ENCODE peak calls at places on chromosome 2, in ten cellular contexts. C is fibroblast of lung, I is suprapubic skin, J is tibial artery, Z is cardiac muscle cell, N is PC-3, Q is transverse colon, G is lower lobe of right lung, D is Karpas-422, W is uterus. T is an unnamed sample.

GRCh38 chr2:48248251-48248933 is 281.6 kb upstream of the STON1 start:
- DNase-seq in C (peak; percentile 93), I (no peak), J (no peak), Z (peak; percentile 84), N (peak; percentile 94), Q (no peak), G (no peak), D (no peak), W (no peak), T (no peak)

GRCh38 chr2:30232027-30232800 is 880 bp downstream of the LBH start:
- DNase-seq in C (peak; percentile 63), I (peak; percentile 79), J (peak; percentile 79), Z (peak; percentile 62), N (no peak), Q (peak; percentile 59), G (peak; percentile 72), D (peak; percentile 48), W (peak; percentile 75), T (no peak)

GRCh38 chr2:173631123-173631450 is 276.4 kb downstream of the CDCA7 start:
- DNase-seq in C (peak; percentile 7), I (no peak), J (no peak), Z (peak; percentile 30), N (peak; percentile 22), Q (no peak), G (no peak), D (no peak), W (peak; percentile 32), T (no peak)

GRCh38 chr2:7899923-7900322 is 781.9 kb upstream of the ID2 start:
- DNase-seq in C (no peak), I (no peak), J (no peak), Z (no peak), N (no peak), Q (no peak), G (no peak), D (no peak), W (no peak), T (no peak)

GRCh38 chr2:145931836-145932352 is 1412.0 kb upstream of the ZEB2 start:
- DNase-seq in C (peak; percentile 9), I (no peak), J (no peak), Z (no peak), N (no peak), Q (no peak), G (no peak), D (no peak), W (no peak), T (no peak)

GRCh38 chr2:190682168-190682567 is 33.3 kb downstream of the NAB1 start:
- DNase-seq in C (peak; percentile 67), I (no peak), J (no peak), Z (peak; percentile 39), N (peak; percentile 60), Q (no peak), G (no peak), D (no peak), W (no peak), T (no peak)

GRCh38 chr2:212539145-212539880 is 711 bp upstream of the ERBB4 start:
- DNase-seq in C (peak; percentile 23), I (no peak), J (peak; percentile 92), Z (no peak), N (peak; percentile 60), Q (no peak), G (peak; percentile 65), D (no peak), W (no peak), T (no peak)

GRCh38 chr2:239040152-239040761 is 192.4 kb downstream of the TWIST2 start:
- DNase-seq in C (no peak), I (peak; percentile 40), J (peak; percentile 59), Z (no peak), N (no peak), Q (no peak), G (no peak), D (no peak), W (no peak), T (no peak)

GRCh38 chr2:121316986-121317385 is 32.0 kb upstream of the TFCP2L1 start:
- DNase-seq in C (no peak), I (no peak), J (peak; percentile 17), Z (no peak), N (no peak), Q (no peak), G (no peak), D (no peak), W (no peak), T (peak; percentile 62)

GRCh38 chr2:14492920-14493503 is 139.5 kb upstream of the LRATD1 start:
- DNase-seq in C (peak; percentile 94), I (no peak), J (no peak), Z (no peak), N (peak; percentile 97), Q (no peak), G (no peak), D (no peak), W (no peak), T (no peak)

GRCh38 chr2:220512419-220512818 is 885.0 kb downstream of the SLC4A3 start:
- DNase-seq in C (peak; percentile 84), I (no peak), J (no peak), Z (peak; percentile 37), N (peak; percentile 74), Q (no peak), G (no peak), D (no peak), W (no peak), T (no peak)

GRCh38 chr2:96117701-96118588 is 1.6 kb upstream of the ADRA2B start:
- DNase-seq in C (no peak), I (no peak), J (no peak), Z (no peak), N (peak; percentile 19), Q (no peak), G (peak; percentile 36), D (peak; percentile 66), W (no peak), T (no peak)

GRCh38 chr2:187554704-187555082 is 458 bp upstream of the TFPI start:
- DNase-seq in C (no peak), I (no peak), J (no peak), Z (no peak), N (no peak), Q (no peak), G (no peak), D (no peak), W (no peak), T (no peak)

GRCh38 chr2:187550797-187551306 is 3.4 kb downstream of the TFPI start:
- DNase-seq in C (no peak), I (no peak), J (no peak), Z (no peak), N (no peak), Q (no peak), G (no peak), D (no peak), W (no peak), T (no peak)

GRCh38 chr2:187552381-187552780 is 1.9 kb downstream of the TFPI start:
- DNase-seq in C (no peak), I (no peak), J (no peak), Z (no peak), N (no peak), Q (no peak), G (no peak), D (no peak), W (no peak), T (no peak)

GRCh38 chr2:187553908-187554703 is at the start of gene TFPI:
- DNase-seq in C (peak; percentile 72), I (no peak), J (no peak), Z (peak; percentile 80), N (peak; percentile 53), Q (no peak), G (no peak), D (no peak), W (no peak), T (no peak)

DNA sequence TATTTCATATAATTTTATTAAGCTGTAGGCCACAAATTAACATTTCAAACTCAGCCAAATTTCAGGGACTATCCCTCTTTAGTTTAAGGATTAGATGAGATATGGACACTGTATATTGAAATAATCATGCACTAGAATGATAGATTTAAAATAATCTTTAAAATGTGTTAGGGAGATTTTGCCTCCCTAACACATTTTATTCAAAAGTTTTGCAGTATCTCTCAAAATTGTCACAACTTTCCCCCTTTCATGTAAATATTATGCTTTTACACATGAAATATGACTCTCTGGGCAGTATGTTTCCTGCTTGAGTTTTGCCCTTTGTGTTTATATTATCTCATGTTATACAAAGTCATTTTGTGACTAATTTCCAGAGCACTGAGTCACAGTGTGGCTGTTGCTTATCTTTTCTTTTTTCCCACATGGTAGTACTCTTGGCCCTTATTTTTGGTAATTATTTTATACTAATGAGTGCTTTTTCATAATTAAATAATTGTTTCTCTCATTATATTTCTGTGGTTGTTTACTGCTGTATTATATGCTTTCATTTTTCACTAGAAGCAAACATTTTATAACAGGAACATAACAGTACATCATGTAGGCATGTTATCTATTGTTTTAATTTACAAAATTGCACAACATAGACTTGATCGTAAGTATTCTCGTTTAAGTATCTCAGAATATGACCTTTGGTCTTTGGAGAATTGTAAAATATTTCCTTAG is 1.1 kb downstream of the TFPI start:
- DNase-seq in C (peak; percentile 81), I (no peak), J (no peak), Z (peak; percentile 75), N (peak; percentile 86), Q (no peak), G (no peak), D (no peak), W (no peak), T (no peak)
- H3K27ac ChIP-seq in C (peak overlapping the region; percentile 86), I (peak overlapping the region; percentile 64), J (peak overlapping the region; percentile 80), Z (no peak overlapping the region), N (peak overlapping the region; percentile 94), Q (peak overlapping the region; percentile 49), G (peak overlapping the region; percentile 81), D (no peak overlapping the region), W (peak overlapping the region; percentile 73), T (peak overlapping the region; percentile 75)

GRCh38 chr2:9264301-9264700 is 57.7 kb downstream of the ASAP2 start:
- DNase-seq in C (peak; percentile 64), I (no peak), J (no peak), Z (no peak), N (no peak), Q (no peak), G (no peak), D (no peak), W (no peak), T (no peak)
- H3K4me3 ChIP-seq in C (no peak overlapping the region), I (no peak overlapping the region), J (no peak overlapping the region), Z (no peak overlapping the region), N (no peak overlapping the region), Q (no peak overlapping the region), G (no peak overlapping the region), D (no peak overlapping the region), W (no peak overlapping the region), T (no peak overlapping the region)

DNA sequence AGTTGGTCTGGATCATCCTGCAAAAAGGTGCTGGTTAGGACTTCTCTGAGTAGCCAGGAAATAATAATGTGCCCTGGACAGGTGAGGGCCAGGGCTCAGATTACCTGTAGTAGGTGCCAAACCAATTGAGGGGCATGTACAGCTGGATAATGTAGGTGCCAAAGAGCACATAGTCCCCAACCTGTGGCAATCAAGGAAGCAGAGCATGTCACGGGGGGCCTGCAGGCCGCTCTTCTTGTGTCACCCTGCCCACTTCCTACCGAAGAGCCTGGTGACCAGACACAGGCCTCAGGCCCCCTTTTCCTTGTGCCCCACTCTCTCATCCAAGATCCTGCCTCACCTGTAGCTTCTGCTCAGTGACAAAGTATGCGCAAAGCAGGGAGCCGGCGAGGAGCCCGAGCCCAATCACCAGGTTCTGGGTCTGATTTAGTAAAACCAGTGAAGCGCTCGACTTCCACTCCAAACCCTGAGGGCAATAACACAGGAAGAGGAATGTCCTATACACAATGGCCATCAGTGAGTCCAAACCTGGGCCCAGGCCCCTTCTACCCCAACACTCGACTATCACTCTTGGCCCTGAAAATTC is 5.2 kb downstream of the ABCB6 start:
- DNase-seq in C (no peak), I (no peak), J (no peak), Z (no peak), N (no peak), Q (no peak), G (no peak), D (peak; percentile 16), W (no peak), T (no peak)
- H3K36me3 ChIP-seq in C (peaks cover 32% of the 10 kb centered on the region), I (peaks cover 70% of the 10 kb centered on the region), J (peaks cover 56% of the 10 kb centered on the region), Z (peaks cover 4% of the 10 kb centered on the region), N (peaks cover 4% of the 10 kb centered on the region), Q (no peaks in the 10 kb centered on the region), G (peaks cover 52% of the 10 kb centered on the region), D (peaks cover 27% of the 10 kb centered on the region), W (no peaks in the 10 kb centered on the region), T (no peaks in the 10 kb centered on the region)

GRCh38 chr2:112480540-112481049 is 1.4 kb upstream of the TTL start:
- DNase-seq in C (no peak), I (no peak), J (no peak), Z (no peak), N (no peak), Q (peak; percentile 13), G (no peak), D (peak; percentile 68), W (no peak), T (no peak)
- H3K27ac ChIP-seq in C (no peak overlapping the region), I (no peak overlapping the region), J (peak overlapping the region; percentile 78), Z (no peak overlapping the region), N (no peak overlapping the region), Q (peak overlapping the region; percentile 95), G (peak overlapping the region; percentile 85), D (no peak overlapping the region), W (peak overlapping the region; percentile 92), T (peak overlapping the region; percentile 79)

T was measured in vagina.